ENCODE peak calls at places on chromosomes 13 and 19, in nine cellular contexts. Y, K, G, U, D, Q, F, E and J are unnamed samples.
A peak's percentile ranks its signal among the peaks of the same experiment; 100 is the strongest.

GRCh38 chr19:56299688-56300087 is 15.0 kb downstream of the ZSCAN5A start:
- DNase-seq in U (no peak), G (no peak), E (no peak), D (no peak), Y (no peak), F (no peak), K (no peak), Q (no peak), J (no peak)

GRCh38 chr19:55526216-55527196 is 10.4 kb downstream of the SBK2 start:
- DNase-seq in D (peak; percentile 68), Q (peak; percentile 82), G (no peak), K (peak; percentile 77), Y (peak; percentile 93), F (peak; percentile 56), U (peak; percentile 38), E (peak; percentile 82), J (peak; percentile 71)

GRCh38 chr19:43570174-43570791 is 5.0 kb downstream of the XRCC1 start:
- DNase-seq in G (no peak), Q (no peak), D (no peak), E (no peak), Y (no peak), K (no peak), F (no peak), U (no peak), J (no peak)

GRCh38 chr19:28898279-28898678 is 314.7 kb downstream of the UQCRFS1 start:
- DNase-seq in Y (no peak), Q (no peak), G (no peak), E (no peak), D (no peak), K (no peak), F (no peak), U (no peak), J (no peak)

GRCh38 chr13:77876176-77876575 is 42.5 kb downstream of the EDNRB start:
- DNase-seq in G (no peak), U (no peak), Q (no peak), K (no peak), E (no peak), Y (no peak), D (no peak), F (no peak), J (no peak)

GRCh38 chr19:42471554-42472249 is 29.0 kb upstream of the CXCL17 start:
- DNase-seq in D (no peak), Y (no peak), U (peak; percentile 68), G (no peak), K (no peak), F (no peak), Q (no peak), E (no peak), J (no peak)

GRCh38 chr13:72839831-72840426 is 58.0 kb downstream of the PIBF1 start:
- DNase-seq in E (peak; percentile 54), U (no peak), F (peak; percentile 44), Y (peak; percentile 47), G (peak; percentile 51), Q (peak; percentile 17), D (no peak), K (peak; percentile 33), J (no peak)

GRCh38 chr19:22286151-22286810 is at the start of gene ZNF729:
- DNase-seq in U (peak; percentile 58), G (no peak), F (no peak), Y (no peak), E (no peak), K (no peak), Q (no peak), D (peak; percentile 6), J (no peak)

GRCh38 chr13:47025791-47026419 is 129.1 kb upstream of the HTR2A start:
- DNase-seq in K (no peak), E (no peak), U (no peak), Q (peak; percentile 13), Y (no peak), D (no peak), F (no peak), G (no peak), J (no peak)

GRCh38 chr13:22372261-22372660 is 701.4 kb downstream of the FGF9 start:
- DNase-seq in U (no peak), D (no peak), Q (no peak), G (peak; percentile 47), K (no peak), Y (no peak), F (no peak), E (no peak), J (no peak)

GRCh38 chr13:113417008-113417735 is 36.1 kb downstream of the ADPRHL1 start:
- DNase-seq in D (peak; percentile 10), Y (no peak), K (no peak), Q (no peak), F (no peak), U (no peak), E (no peak), G (no peak), J (no peak)
- H3K4me1 ChIP-seq in D (peaks cover 14% of the 10 kb centered on the region), Y (peaks cover 23% of the 10 kb centered on the region), K (no peaks in the 10 kb centered on the region), Q (peaks cover 22% of the 10 kb centered on the region), F (no peaks in the 10 kb centered on the region), U (no peaks in the 10 kb centered on the region), E (no peaks in the 10 kb centered on the region), G (peaks cover 6% of the 10 kb centered on the region), J (no peaks in the 10 kb centered on the region)

DNA sequence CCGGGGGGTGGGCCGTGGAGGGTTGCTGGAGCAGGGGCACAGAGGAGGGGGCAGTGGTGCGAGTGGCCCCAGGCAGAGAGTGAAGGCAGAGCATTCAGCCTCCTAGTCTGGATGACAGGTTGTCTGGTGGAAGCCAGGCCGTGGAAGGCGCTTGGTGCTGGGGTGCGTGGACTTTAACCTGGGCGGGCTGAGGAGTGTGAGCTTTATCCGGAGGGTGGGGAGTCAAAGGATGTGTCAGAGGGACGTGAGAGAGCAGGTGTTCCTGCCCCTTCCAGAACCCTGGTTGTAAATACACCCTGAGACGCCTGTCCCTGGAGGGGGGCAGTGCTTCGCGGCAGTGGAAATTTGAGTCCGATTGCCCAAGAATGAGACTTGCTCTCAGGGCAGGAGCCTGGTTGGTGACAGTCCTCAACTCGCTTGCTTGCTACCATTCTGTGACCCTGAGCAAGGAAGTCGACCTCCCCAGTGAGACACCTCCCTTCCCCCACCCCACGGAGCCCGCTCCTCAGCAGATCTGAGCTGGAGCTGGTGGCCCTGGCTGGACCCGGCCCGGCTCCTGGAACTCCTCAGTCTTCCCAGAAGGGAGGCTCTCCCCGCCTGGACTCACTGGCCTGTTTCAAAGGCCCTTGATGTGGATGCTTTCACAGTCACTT is 2.3 kb downstream of the SPPL2B start:
- DNase-seq in E (peak; percentile 91), Q (no peak), Y (peak; percentile 88), K (peak; percentile 67), F (no peak), D (no peak), G (peak; percentile 54), U (no peak), J (no peak)
- H3K4me1 ChIP-seq in E (peaks cover 63% of the 10 kb centered on the region), Q (peaks cover 74% of the 10 kb centered on the region), Y (peaks cover 53% of the 10 kb centered on the region), K (peaks cover 56% of the 10 kb centered on the region), F (peaks cover 12% of the 10 kb centered on the region), D (peaks cover 54% of the 10 kb centered on the region), G (peaks cover 12% of the 10 kb centered on the region), U (peaks cover 12% of the 10 kb centered on the region), J (no peaks in the 10 kb centered on the region)

GRCh38 chr19:11379857-11380350 is 4.2 kb downstream of the EPOR start:
- DNase-seq in K (no peak), Q (no peak), E (no peak), D (no peak), U (no peak), G (no peak), Y (no peak), F (no peak), J (no peak)

GRCh38 chr19:11380653-11381534 is 3.2 kb downstream of the EPOR start:
- DNase-seq in Y (peak; percentile 97), G (peak; percentile 95), E (peak; percentile 97), D (peak; percentile 96), Q (peak; percentile 96), K (peak; percentile 93), U (peak; percentile 97), F (peak; percentile 98), J (peak; percentile 96)

GRCh38 chr19:11382898-11383705 is 1.0 kb downstream of the EPOR start:
- DNase-seq in Q (peak; percentile 60), U (no peak), F (peak; percentile 83), D (peak; percentile 30), Y (peak; percentile 71), G (peak; percentile 94), E (peak; percentile 78), K (peak; percentile 73), J (peak; percentile 86)

GRCh38 chr19:11383706-11384048 is 437 bp downstream of the EPOR start:
- DNase-seq in Y (no peak), Q (no peak), K (no peak), G (no peak), U (no peak), E (no peak), F (peak; percentile 25), D (no peak), J (no peak)

GRCh38 chr19:11381535-11382369 is 2.4 kb downstream of the EPOR start:
- DNase-seq in Y (peak; percentile 85), E (peak; percentile 93), F (peak; percentile 63), Q (peak; percentile 76), D (peak; percentile 75), U (no peak), G (peak; percentile 90), K (peak; percentile 61), J (peak; percentile 84)
- H3K4me1 ChIP-seq in Y (peaks cover 32% of the 10 kb centered on the region), E (peaks cover 29% of the 10 kb centered on the region), F (peaks cover 7% of the 10 kb centered on the region), Q (peaks cover 62% of the 10 kb centered on the region), D (peaks cover 34% of the 10 kb centered on the region), U (no peaks in the 10 kb centered on the region), G (peaks cover 3% of the 10 kb centered on the region), K (peaks cover 13% of the 10 kb centered on the region), J (peaks cover 4% of the 10 kb centered on the region)

GRCh38 chr19:5949792-5950305 is 28.1 kb downstream of the RANBP3 start:
- DNase-seq in Q (peak; percentile 65), U (no peak), G (no peak), D (peak; percentile 53), F (no peak), Y (no peak), E (peak; percentile 56), K (no peak), J (no peak)
- H3K4me1 ChIP-seq in Q (peaks cover 86% of the 10 kb centered on the region), U (no peaks in the 10 kb centered on the region), G (peaks cover 42% of the 10 kb centered on the region), D (peaks cover 85% of the 10 kb centered on the region), F (peaks cover 45% of the 10 kb centered on the region), Y (peaks cover 52% of the 10 kb centered on the region), E (peaks cover 37% of the 10 kb centered on the region), K (peaks cover 30% of the 10 kb centered on the region), J (no peaks in the 10 kb centered on the region)